ENCODE peak calls at places on chromosomes 6 and 20, in six cellular contexts. One of them, this sample, is unnamed.

GRCh38 chr20:58719258-58719657 is 26.7 kb downstream of the NPEPL1 start:
- DNase-seq in psoas muscle: peak
- DNase-seq in activated T-cell treated with anti-CD3 and anti-CD28 coated beads for 1 hour: no peak
- DNase-seq in A172: no peak
- DNase-seq in RPMI7951: no peak
- DNase-seq in T-cell: no peak
- DNase-seq in this sample: no peak

GRCh38 chr6:7042056-7042653 is 65.6 kb upstream of the RREB1 start:
- DNase-seq in psoas muscle: no peak
- DNase-seq in activated T-cell treated with anti-CD3 and anti-CD28 coated beads for 1 hour: no peak
- DNase-seq in A172: no peak
- DNase-seq in RPMI7951: no peak
- DNase-seq in T-cell: no peak
- DNase-seq in this sample: no peak

GRCh38 chr20:57384486-57384885 is 6.7 kb upstream of the RBM38 start:
- DNase-seq in psoas muscle: no peak
- DNase-seq in activated T-cell treated with anti-CD3 and anti-CD28 coated beads for 1 hour: no peak
- DNase-seq in A172: no peak
- DNase-seq in RPMI7951: no peak
- DNase-seq in T-cell: no peak
- DNase-seq in this sample: no peak

GRCh38 chr6:42928748-42929087 is 562 bp upstream of the CNPY3 start:
- DNase-seq in psoas muscle: no peak
- DNase-seq in activated T-cell treated with anti-CD3 and anti-CD28 coated beads for 1 hour: no peak
- DNase-seq in A172: no peak
- DNase-seq in RPMI7951: no peak
- DNase-seq in T-cell: no peak
- DNase-seq in this sample: no peak

GRCh38 chr6:74574794-74575193 is 631.1 kb downstream of the COL12A1 start:
- DNase-seq in psoas muscle: no peak
- DNase-seq in activated T-cell treated with anti-CD3 and anti-CD28 coated beads for 1 hour: no peak
- DNase-seq in A172: peak
- DNase-seq in RPMI7951: peak
- DNase-seq in T-cell: no peak
- DNase-seq in this sample: no peak

GRCh38 chr20:48652961-48653705 is 174.7 kb downstream of the PREX1 start:
- DNase-seq in psoas muscle: no peak
- DNase-seq in activated T-cell treated with anti-CD3 and anti-CD28 coated beads for 1 hour: no peak
- DNase-seq in A172: no peak
- DNase-seq in RPMI7951: no peak
- DNase-seq in T-cell: no peak
- DNase-seq in this sample: no peak

GRCh38 chr6:38857815-38858214 is 142.7 kb downstream of the DNAH8 start:
- DNase-seq in psoas muscle: no peak
- DNase-seq in activated T-cell treated with anti-CD3 and anti-CD28 coated beads for 1 hour: no peak
- DNase-seq in A172: no peak
- DNase-seq in RPMI7951: no peak
- DNase-seq in T-cell: no peak
- DNase-seq in this sample: no peak

GRCh38 chr6:148494226-148494625 is 151.6 kb downstream of the SASH1 start:
- DNase-seq in psoas muscle: no peak
- DNase-seq in activated T-cell treated with anti-CD3 and anti-CD28 coated beads for 1 hour: no peak
- DNase-seq in A172: no peak
- DNase-seq in RPMI7951: no peak
- DNase-seq in T-cell: no peak
- DNase-seq in this sample: no peak

This sample was measured in naive thymus-derived CD4-positive, alpha-beta T cell.